ENCODE peak calls at places on chromosomes 2 and 18, in eight cellular contexts. L is GM13976, N is GM06990, S is epithelial cell of esophagus, Q is lower leg skin, P is GM12865, M is omental fat pad, W is endodermal cell. O is an unnamed sample.

GRCh38 chr2:166042768-166043390 is 84.9 kb downstream of the SCN1A start:
- DNase-seq in L (no peak), S (peak), P (no peak), M (no peak), Q (no peak), W (no peak), N (no peak), O (no peak)

GRCh38 chr2:145431181-145431951 is 911.4 kb upstream of the ZEB2 start:
- DNase-seq in Q (no peak), M (no peak), S (peak), L (no peak), W (peak), P (no peak), N (no peak), O (no peak)

GRCh38 chr2:63553049-63553448 is 35.2 kb downstream of the WDPCP start:
- DNase-seq in N (no peak), M (no peak), W (no peak), P (no peak), Q (no peak), L (no peak), S (no peak), O (peak)

GRCh38 chr2:23422089-23423061 is 37.4 kb downstream of the KLHL29 start:
- DNase-seq in L (no peak), S (no peak), M (no peak), Q (peak), P (no peak), W (peak), N (no peak), O (no peak)

GRCh38 chr2:72083751-72084583 is 63.7 kb downstream of the CYP26B1 start:
- DNase-seq in L (no peak), N (no peak), W (no peak), S (peak), P (no peak), Q (peak), M (no peak), O (no peak)

GRCh38 chr2:216693414-216694100 is 1.8 kb downstream of the IGFBP5 start:
- DNase-seq in W (no peak), N (no peak), L (no peak), M (no peak), S (no peak), Q (no peak), P (no peak), O (no peak)

GRCh38 chr2:45765847-45766254 is 114.4 kb downstream of the PRKCE start:
- DNase-seq in P (no peak), S (no peak), L (no peak), M (no peak), N (no peak), W (no peak), Q (no peak), O (no peak)

GRCh38 chr18:8689431-8689830 is 15.9 kb upstream of the MTCL1 start:
- DNase-seq in Q (no peak), S (no peak), W (no peak), M (no peak), L (no peak), P (no peak), N (no peak), O (no peak)

GRCh38 chr2:26971911-26972786 is 1.7 kb downstream of the MAPRE3 start:
- DNase-seq in W (no peak), S (peak), Q (peak), M (no peak), L (no peak), N (no peak), P (no peak), O (peak)

GRCh38 chr18:79366177-79367094 is 29.3 kb upstream of the NFATC1 start:
- DNase-seq in Q (peak), M (no peak), N (no peak), S (no peak), P (no peak), W (peak), L (no peak), O (no peak)

GRCh38 chr2:26605195-26605968 is 35.8 kb downstream of the CIB4 start:
- DNase-seq in S (peak), N (no peak), M (no peak), P (peak), Q (peak), L (peak), W (peak), O (peak)

GRCh38 chr2:42566837-42567251 is 1.6 kb upstream of the MTA3 start:
- DNase-seq in S (peak), P (peak), W (no peak), L (no peak), M (no peak), Q (peak), N (peak), O (no peak)

GRCh38 chr2:142241016-142241415 is 110.2 kb upstream of the LRP1B start:
- DNase-seq in W (no peak), L (no peak), P (no peak), M (no peak), Q (no peak), S (peak), N (no peak), O (no peak)

GRCh38 chr2:9594361-9595063 is 36.3 kb downstream of the YWHAQ start:
- DNase-seq in M (no peak), W (no peak), L (no peak), Q (no peak), S (peak), N (no peak), P (peak), O (peak)

GRCh38 chr2:2901384-2902345 is 476.0 kb downstream of the EIPR1 start:
- DNase-seq in S (no peak), P (peak), Q (peak), N (peak), M (no peak), L (peak), W (no peak), O (no peak)

GRCh38 chr18:10386956-10387355 is 67.5 kb upstream of the APCDD1 start:
- DNase-seq in W (no peak), M (no peak), S (no peak), Q (no peak), P (no peak), N (no peak), L (no peak), O (no peak)

GRCh38 chr18:57890266-57890665 is 87.2 kb upstream of the ATP8B1 start:
- DNase-seq in L (no peak), Q (no peak), S (no peak), N (no peak), M (no peak), W (no peak), P (no peak), O (no peak)

GRCh38 chr2:174830561-174830960 is 66.3 kb upstream of the CHRNA1 start:
- DNase-seq in P (no peak), N (no peak), Q (no peak), L (no peak), W (no peak), S (no peak), M (no peak), O (no peak)

GRCh38 chr2:95351080-95351915 is 51.2 kb upstream of the FAHD2A start:
- DNase-seq in W (no peak), N (no peak), S (no peak), Q (peak), M (no peak), L (no peak), P (no peak), O (no peak)

GRCh38 chr2:232436381-232437129 is 19.4 kb upstream of the ALPI start:
- DNase-seq in N (no peak), M (no peak), W (peak), Q (no peak), L (no peak), P (no peak), S (no peak), O (no peak)

GRCh38 chr18:24786027-24786426 is 325.6 kb downstream of the HRH4 start:
- DNase-seq in M (no peak), N (no peak), P (no peak), L (no peak), W (no peak), Q (no peak), S (no peak), O (no peak)

GRCh38 chr2:217837001-217837491 is 165.7 kb downstream of the TNS1 start:
- DNase-seq in Q (peak), N (no peak), P (peak), W (peak), L (no peak), M (peak), S (peak), O (peak)

GRCh38 chr2:180705551-180705950 is 274.9 kb upstream of the UBE2E3 start:
- DNase-seq in S (peak), P (no peak), N (no peak), W (no peak), Q (no peak), M (no peak), L (no peak), O (no peak)

GRCh38 chr2:239283961-239284801 is 116.6 kb downstream of the HDAC4 start:
- DNase-seq in W (peak), N (no peak), P (no peak), L (no peak), M (no peak), Q (no peak), S (no peak), O (no peak)

GRCh38 chr18:9755603-9756002 is 47.5 kb downstream of the RAB31 start:
- DNase-seq in S (no peak), Q (no peak), W (peak), N (no peak), M (no peak), P (no peak), L (no peak), O (no peak)

GRCh38 chr2:155256803-155257202 is 558.3 kb downstream of the KCNJ3 start:
- DNase-seq in M (no peak), P (peak), L (no peak), Q (no peak), N (no peak), S (peak), W (peak), O (no peak)

GRCh38 chr2:176428943-176429469 is 159.8 kb downstream of the MTX2 start:
- DNase-seq in M (no peak), N (no peak), P (peak), W (no peak), Q (no peak), S (no peak), L (no peak), O (no peak)

GRCh38 chr18:79787527-79788095 is 10.1 kb upstream of the KCNG2 start:
- DNase-seq in Q (no peak), S (no peak), L (no peak), N (no peak), P (no peak), M (no peak), W (no peak), O (no peak)

GRCh38 chr18:8513249-8513648 is 96.0 kb upstream of the RAB12 start:
- DNase-seq in S (no peak), N (no peak), P (no peak), M (no peak), W (no peak), Q (peak), L (no peak), O (no peak)

GRCh38 chr18:48818329-48819254 is 132.2 kb downstream of the SMAD7 start:
- DNase-seq in S (no peak), L (no peak), N (no peak), W (peak), Q (peak), P (no peak), M (peak), O (no peak)

GRCh38 chr2:5925620-5926019 is 233.4 kb downstream of the SOX11 start:
- DNase-seq in P (no peak), W (no peak), N (no peak), Q (no peak), M (no peak), L (no peak), S (no peak), O (no peak)

GRCh38 chr18:44737623-44738022 is 56.9 kb downstream of the SETBP1 start:
- DNase-seq in W (no peak), P (no peak), L (no peak), N (no peak), M (no peak), S (no peak), Q (no peak), O (no peak)

GRCh38 chr18:3048121-3048520 is 35.2 kb upstream of the LPIN2 start:
- DNase-seq in L (no peak), N (no peak), M (no peak), Q (peak), S (no peak), W (no peak), P (no peak), O (no peak)

GRCh38 chr2:217231724-217232123 is 371.9 kb upstream of the TNP1 start:
- DNase-seq in L (no peak), P (no peak), S (no peak), Q (no peak), W (no peak), M (no peak), N (no peak), O (no peak)

GRCh38 chr2:29212009-29212408 is 96.8 kb downstream of the CLIP4 start:
- DNase-seq in W (peak), N (no peak), M (no peak), Q (peak), S (no peak), P (no peak), L (no peak), O (no peak)
- TF ChIP-seq CTCF in W (peak), N (no peak), M (no peak), Q (no peak), S (peak), P (no peak), L (no peak), O (no peak)

GRCh38 chr18:52907942-52908341 is 567.9 kb downstream of the DCC start:
- DNase-seq in M (no peak), S (no peak), L (no peak), N (no peak), P (no peak), Q (no peak), W (no peak), O (no peak)

GRCh38 chr18:52903858-52904257 is 563.9 kb downstream of the DCC start:
- DNase-seq in L (no peak), M (no peak), P (peak), N (no peak), S (peak), Q (no peak), W (peak), O (peak)

GRCh38 chr18:52902188-52902587 is 562.2 kb downstream of the DCC start:
- DNase-seq in N (no peak), Q (no peak), L (no peak), S (no peak), M (no peak), W (no peak), P (no peak), O (no peak)

GRCh38 chr18:52907522-52907921 is 567.5 kb downstream of the DCC start:
- DNase-seq in N (no peak), P (no peak), W (peak), L (no peak), Q (no peak), M (no peak), S (no peak), O (no peak)
- TF ChIP-seq CTCF in N (no peak), P (no peak), W (no peak), L (no peak), Q (no peak), M (no peak), S (no peak), O (no peak)

GRCh38 chr2:84491741-84492140 is 24.6 kb upstream of the DNAH6 start:
- DNase-seq in S (no peak), Q (no peak), W (no peak), L (no peak), M (no peak), N (no peak), P (no peak), O (no peak)

GRCh38 chr2:84493494-84493893 is 22.8 kb upstream of the DNAH6 start:
- DNase-seq in W (no peak), Q (no peak), L (no peak), S (peak), N (no peak), P (no peak), M (no peak), O (peak)

GRCh38 chr2:84494070-84494469 is 22.2 kb upstream of the DNAH6 start:
- DNase-seq in M (no peak), N (no peak), S (peak), L (no peak), W (no peak), P (no peak), Q (no peak), O (no peak)

GRCh38 chr2:84491256-84491655 is 25.0 kb upstream of the DNAH6 start:
- DNase-seq in M (no peak), P (no peak), L (no peak), S (no peak), Q (no peak), W (no peak), N (no peak), O (no peak)

DNA sequence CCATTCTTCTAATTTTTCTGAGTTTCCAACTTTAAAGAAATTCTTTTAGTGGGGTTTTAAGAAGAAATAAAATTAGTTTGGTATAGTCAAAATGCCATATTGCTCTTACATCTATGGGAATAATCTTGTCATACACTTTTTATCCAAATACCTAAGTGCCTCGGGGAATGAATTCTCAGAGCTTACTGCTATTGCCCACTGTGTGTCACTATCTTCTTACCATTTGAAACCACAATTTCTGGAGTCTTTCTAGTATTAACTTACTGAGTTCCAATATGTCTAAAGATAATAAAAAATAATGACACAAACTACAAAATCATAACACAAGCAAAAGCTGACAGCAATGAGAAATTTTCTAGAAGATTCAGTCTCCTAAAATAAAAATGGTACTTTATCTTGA is 23.7 kb upstream of the DNAH6 start:
- DNase-seq in S (no peak), N (no peak), P (no peak), Q (no peak), W (no peak), M (no peak), L (no peak), O (no peak)
- TF ChIP-seq CTCF in S (no peak), N (no peak), P (no peak), Q (no peak), W (peak), M (no peak), L (no peak), O (peak)

DNA sequence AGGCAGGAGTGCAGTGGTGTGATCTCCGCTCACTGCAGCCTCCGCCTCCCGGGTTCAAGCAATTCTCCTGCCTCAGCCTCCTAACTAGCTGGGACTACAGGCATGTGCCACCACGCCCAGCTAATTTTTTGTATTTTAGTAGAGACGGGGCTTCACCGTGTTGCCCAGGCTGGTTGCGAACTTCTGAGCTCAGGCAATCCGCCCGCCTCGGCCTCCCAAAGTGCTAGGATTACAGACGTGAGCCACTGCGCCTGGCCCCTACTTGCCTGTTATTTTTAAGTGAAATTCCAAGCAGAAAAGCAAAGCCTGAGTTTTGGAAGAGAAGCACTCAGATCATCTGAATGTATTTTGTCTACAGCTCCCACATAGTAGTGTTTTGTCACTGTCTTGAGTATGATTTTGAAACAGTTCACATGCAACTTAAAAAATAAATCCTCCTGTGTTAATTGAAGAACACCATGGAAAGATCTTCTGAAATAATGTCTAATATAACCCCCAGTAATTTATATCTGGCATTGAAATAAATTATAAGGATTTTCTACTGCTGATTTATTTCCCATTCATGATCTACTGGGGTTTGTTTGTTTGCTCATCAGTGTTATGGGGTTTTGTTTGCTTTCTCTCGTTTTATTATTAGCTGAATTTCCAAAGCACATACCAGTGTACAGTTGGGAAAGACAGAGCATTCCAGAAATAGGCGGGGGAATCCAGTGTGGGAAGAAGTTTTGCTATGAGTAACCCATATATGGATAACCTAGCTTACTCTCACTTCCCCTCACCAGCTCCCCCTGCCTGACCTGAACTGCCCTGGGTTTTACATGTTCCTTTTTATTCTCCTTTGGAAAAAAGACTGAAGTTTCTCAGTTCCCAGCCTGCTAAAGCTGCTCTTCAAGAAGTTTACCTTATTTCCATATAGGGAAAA is 80.1 kb upstream of the MAP3K20 start:
- DNase-seq in M (no peak), L (no peak), P (no peak), N (no peak), W (no peak), S (peak), Q (no peak), O (peak)
- TF ChIP-seq CTCF in M (no peak), L (no peak), P (no peak), N (no peak), W (peak), S (peak), Q (no peak), O (no peak)

GRCh38 chr2:70643715-70644114 is 90.1 kb upstream of the TGFA start:
- DNase-seq in M (no peak), P (peak), L (peak), S (peak), N (no peak), W (peak), Q (no peak), O (peak)
- TF ChIP-seq CTCF in M (no peak), P (peak), L (no peak), S (peak), N (peak), W (peak), Q (no peak), O (peak)

GRCh38 chr2:160332318-160332717 is 132.2 kb upstream of the ITGB6 start:
- DNase-seq in S (peak), Q (no peak), W (peak), M (no peak), N (no peak), L (no peak), P (no peak), O (no peak)
- TF ChIP-seq CTCF in S (no peak), Q (no peak), W (peak), M (no peak), N (no peak), L (no peak), P (no peak), O (no peak)

DNA sequence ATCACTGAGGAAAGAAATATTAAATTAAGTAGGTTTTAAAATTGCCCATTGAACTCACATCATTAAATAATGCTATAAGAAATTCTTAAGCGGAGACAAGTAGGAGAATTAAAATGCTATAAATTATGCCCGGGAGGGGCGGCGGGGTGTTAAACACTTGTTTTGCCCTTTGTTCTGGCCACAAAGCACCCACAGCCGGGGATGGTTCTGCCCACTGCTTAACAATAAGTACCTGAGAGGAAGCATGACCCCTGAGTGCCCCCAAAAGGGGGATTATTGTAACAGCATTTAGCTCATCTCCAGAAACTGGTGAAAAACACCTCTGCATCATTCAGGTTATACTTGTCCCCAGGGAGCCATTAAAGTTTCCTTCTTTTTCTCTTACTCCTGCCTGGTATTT is 332.7 kb upstream of the POU3F3 start:
- DNase-seq in S (no peak), N (no peak), M (no peak), Q (no peak), P (peak), L (no peak), W (peak), O (no peak)
- TF ChIP-seq CTCF in S (no peak), N (peak), M (no peak), Q (no peak), P (no peak), L (no peak), W (peak), O (no peak)

DNA sequence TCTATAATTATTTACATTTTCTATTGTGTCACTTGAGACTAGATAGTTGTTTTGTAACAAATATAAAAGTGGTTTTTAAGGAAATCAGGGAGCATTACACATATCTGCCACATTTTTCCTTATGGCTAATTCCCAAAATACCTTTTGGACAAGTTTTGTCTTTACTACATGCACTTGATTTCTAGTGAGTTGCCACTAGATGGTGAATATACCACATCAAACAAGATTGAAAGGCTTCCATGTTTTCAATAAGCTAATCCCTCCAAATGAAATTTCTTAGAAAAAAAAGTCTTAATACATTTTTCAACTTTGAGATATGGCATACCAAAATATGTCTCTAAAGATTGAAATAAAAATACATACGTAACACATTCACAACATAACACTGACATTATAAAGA is 9.1 kb upstream of the HIBCH start:
- DNase-seq in Q (no peak), P (no peak), S (peak), M (no peak), W (no peak), L (no peak), N (no peak), O (no peak)
- TF ChIP-seq CTCF in Q (no peak), P (no peak), S (peak), M (no peak), W (peak), L (no peak), N (no peak), O (peak)